ENCODE peak calls at places on chromosomes 7 and 10, in seven cellular contexts. One of them, this sample, is unnamed.

GRCh38 chr10:87850742-87851205 is 12.6 kb downstream of the KLLN start:
- DNase-seq in activated T-cell treated with anti-CD3 and anti-CD28 coated beads, Interleukin-2, amount 50 U/mL, for 72 hours: peak; percentile 34
- DNase-seq in cardiac muscle cell: peak; percentile 83
- DNase-seq in T-helper 9 cell: peak; percentile 21
- DNase-seq in WTC11: peak; percentile 54
- DNase-seq in fibroblast of lung: peak; percentile 76
- DNase-seq in ELR: peak; percentile 73
- DNase-seq in this sample: peak; percentile 33

GRCh38 chr10:89518108-89518507 is 17.3 kb downstream of the SLC16A12 start:
- DNase-seq in T-helper 9 cell: no peak
- DNase-seq in WTC11: no peak
- DNase-seq in ELR: no peak
- DNase-seq in activated T-cell treated with anti-CD3 and anti-CD28 coated beads, Interleukin-2, amount 50 U/mL, for 72 hours: no peak
- DNase-seq in fibroblast of lung: no peak
- DNase-seq in cardiac muscle cell: peak; percentile 25
- DNase-seq in this sample: no peak

GRCh38 chr7:103140684-103141083 is 8.2 kb downstream of the NAPEPLD start:
- DNase-seq in activated T-cell treated with anti-CD3 and anti-CD28 coated beads, Interleukin-2, amount 50 U/mL, for 72 hours: no peak
- DNase-seq in ELR: no peak
- DNase-seq in fibroblast of lung: no peak
- DNase-seq in T-helper 9 cell: no peak
- DNase-seq in cardiac muscle cell: no peak
- DNase-seq in WTC11: no peak
- DNase-seq in this sample: no peak

GRCh38 chr10:31630866-31631567 is 297.6 kb downstream of the ARHGAP12 start:
- DNase-seq in cardiac muscle cell: peak; percentile 53
- DNase-seq in WTC11: no peak
- DNase-seq in ELR: no peak
- DNase-seq in fibroblast of lung: peak; percentile 22
- DNase-seq in activated T-cell treated with anti-CD3 and anti-CD28 coated beads, Interleukin-2, amount 50 U/mL, for 72 hours: no peak
- DNase-seq in T-helper 9 cell: no peak
- DNase-seq in this sample: no peak

GRCh38 chr7:146510088-146510680 is 393.6 kb downstream of the CNTNAP2 start:
- DNase-seq in T-helper 9 cell: no peak
- DNase-seq in WTC11: no peak
- DNase-seq in ELR: no peak
- DNase-seq in cardiac muscle cell: no peak
- DNase-seq in activated T-cell treated with anti-CD3 and anti-CD28 coated beads, Interleukin-2, amount 50 U/mL, for 72 hours: no peak
- DNase-seq in fibroblast of lung: no peak
- DNase-seq in this sample: no peak

GRCh38 chr7:158185653-158186052 is 402.0 kb downstream of the PTPRN2 start:
- DNase-seq in ELR: no peak
- DNase-seq in fibroblast of lung: no peak
- DNase-seq in T-helper 9 cell: no peak
- DNase-seq in activated T-cell treated with anti-CD3 and anti-CD28 coated beads, Interleukin-2, amount 50 U/mL, for 72 hours: no peak
- DNase-seq in cardiac muscle cell: no peak
- DNase-seq in WTC11: no peak
- DNase-seq in this sample: no peak

GRCh38 chr10:97175586-97175985 is 10.2 kb downstream of the SLIT1 start:
- DNase-seq in WTC11: no peak
- DNase-seq in T-helper 9 cell: no peak
- DNase-seq in ELR: no peak
- DNase-seq in fibroblast of lung: no peak
- DNase-seq in cardiac muscle cell: no peak
- DNase-seq in activated T-cell treated with anti-CD3 and anti-CD28 coated beads, Interleukin-2, amount 50 U/mL, for 72 hours: no peak
- DNase-seq in this sample: no peak

GRCh38 chr7:131836733-131837132 is 280.3 kb upstream of the PODXL start:
- DNase-seq in ELR: no peak
- DNase-seq in activated T-cell treated with anti-CD3 and anti-CD28 coated beads, Interleukin-2, amount 50 U/mL, for 72 hours: no peak
- DNase-seq in cardiac muscle cell: no peak
- DNase-seq in fibroblast of lung: no peak
- DNase-seq in WTC11: peak; percentile 53
- DNase-seq in T-helper 9 cell: no peak
- DNase-seq in this sample: no peak

GRCh38 chr7:70092314-70093303 is 494.3 kb downstream of the AUTS2 start:
- DNase-seq in fibroblast of lung: peak; percentile 72
- DNase-seq in cardiac muscle cell: peak; percentile 67
- DNase-seq in T-helper 9 cell: no peak
- DNase-seq in ELR: no peak
- DNase-seq in activated T-cell treated with anti-CD3 and anti-CD28 coated beads, Interleukin-2, amount 50 U/mL, for 72 hours: no peak
- DNase-seq in WTC11: no peak
- DNase-seq in this sample: no peak

GRCh38 chr7:92644406-92645113 is 54.4 kb upstream of the FAM133B start:
- DNase-seq in fibroblast of lung: peak; percentile 37
- DNase-seq in WTC11: no peak
- DNase-seq in activated T-cell treated with anti-CD3 and anti-CD28 coated beads, Interleukin-2, amount 50 U/mL, for 72 hours: no peak
- DNase-seq in cardiac muscle cell: peak; percentile 63
- DNase-seq in T-helper 9 cell: no peak
- DNase-seq in ELR: peak; percentile 55
- DNase-seq in this sample: no peak

GRCh38 chr7:80210400-80210799 is 75.8 kb downstream of the GNAI1 start:
- DNase-seq in ELR: no peak
- DNase-seq in cardiac muscle cell: no peak
- DNase-seq in fibroblast of lung: peak; percentile 37
- DNase-seq in WTC11: no peak
- DNase-seq in T-helper 9 cell: no peak
- DNase-seq in activated T-cell treated with anti-CD3 and anti-CD28 coated beads, Interleukin-2, amount 50 U/mL, for 72 hours: no peak
- DNase-seq in this sample: no peak

GRCh38 chr7:113797420-113797995 is 121.3 kb downstream of the PPP1R3A start:
- DNase-seq in WTC11: no peak
- DNase-seq in cardiac muscle cell: no peak
- DNase-seq in T-helper 9 cell: no peak
- DNase-seq in fibroblast of lung: no peak
- DNase-seq in ELR: no peak
- DNase-seq in activated T-cell treated with anti-CD3 and anti-CD28 coated beads, Interleukin-2, amount 50 U/mL, for 72 hours: no peak
- DNase-seq in this sample: no peak

GRCh38 chr10:114623661-114624294 is 34.3 kb downstream of the ABLIM1 start:
- DNase-seq in WTC11: no peak
- DNase-seq in fibroblast of lung: peak; percentile 83
- DNase-seq in T-helper 9 cell: no peak
- DNase-seq in cardiac muscle cell: peak; percentile 70
- DNase-seq in activated T-cell treated with anti-CD3 and anti-CD28 coated beads, Interleukin-2, amount 50 U/mL, for 72 hours: no peak
- DNase-seq in ELR: peak; percentile 86
- DNase-seq in this sample: no peak

GRCh38 chr10:69489506-69490090 is 38.3 kb downstream of the TSPAN15 start:
- DNase-seq in T-helper 9 cell: no peak
- DNase-seq in cardiac muscle cell: no peak
- DNase-seq in WTC11: no peak
- DNase-seq in activated T-cell treated with anti-CD3 and anti-CD28 coated beads, Interleukin-2, amount 50 U/mL, for 72 hours: no peak
- DNase-seq in ELR: no peak
- DNase-seq in fibroblast of lung: no peak
- DNase-seq in this sample: no peak

GRCh38 chr10:3784510-3785250 is at the start of gene KLF6:
- DNase-seq in activated T-cell treated with anti-CD3 and anti-CD28 coated beads, Interleukin-2, amount 50 U/mL, for 72 hours: peak; percentile 51
- DNase-seq in fibroblast of lung: peak; percentile 43
- DNase-seq in ELR: peak; percentile 38
- DNase-seq in T-helper 9 cell: peak; percentile 35
- DNase-seq in WTC11: no peak
- DNase-seq in cardiac muscle cell: peak; percentile 67
- DNase-seq in this sample: no peak

GRCh38 chr7:141676618-141677017 is 25.3 kb downstream of the DENND11 start:
- DNase-seq in activated T-cell treated with anti-CD3 and anti-CD28 coated beads, Interleukin-2, amount 50 U/mL, for 72 hours: no peak
- DNase-seq in ELR: no peak
- DNase-seq in T-helper 9 cell: no peak
- DNase-seq in cardiac muscle cell: peak; percentile 58
- DNase-seq in fibroblast of lung: no peak
- DNase-seq in WTC11: no peak
- DNase-seq in this sample: no peak

GRCh38 chr10:11447571-11447970 is 163.9 kb downstream of the USP6NL start:
- DNase-seq in T-helper 9 cell: no peak
- DNase-seq in activated T-cell treated with anti-CD3 and anti-CD28 coated beads, Interleukin-2, amount 50 U/mL, for 72 hours: no peak
- DNase-seq in WTC11: no peak
- DNase-seq in fibroblast of lung: no peak
- DNase-seq in ELR: no peak
- DNase-seq in cardiac muscle cell: no peak
- DNase-seq in this sample: no peak

GRCh38 chr7:20793258-20793657 is 6.6 kb upstream of the SP8 start:
- DNase-seq in fibroblast of lung: no peak
- DNase-seq in T-helper 9 cell: no peak
- DNase-seq in cardiac muscle cell: no peak
- DNase-seq in WTC11: no peak
- DNase-seq in ELR: no peak
- DNase-seq in activated T-cell treated with anti-CD3 and anti-CD28 coated beads, Interleukin-2, amount 50 U/mL, for 72 hours: no peak
- DNase-seq in this sample: no peak

GRCh38 chr7:73507556-73507955 is 14.5 kb downstream of the BAZ1B start:
- DNase-seq in cardiac muscle cell: peak; percentile 11
- DNase-seq in T-helper 9 cell: no peak
- DNase-seq in fibroblast of lung: no peak
- DNase-seq in WTC11: no peak
- DNase-seq in activated T-cell treated with anti-CD3 and anti-CD28 coated beads, Interleukin-2, amount 50 U/mL, for 72 hours: no peak
- DNase-seq in ELR: no peak
- DNase-seq in this sample: no peak

GRCh38 chr7:140084142-140084655 is 21.4 kb upstream of the PARP12 start:
- DNase-seq in activated T-cell treated with anti-CD3 and anti-CD28 coated beads, Interleukin-2, amount 50 U/mL, for 72 hours: no peak
- DNase-seq in ELR: no peak
- DNase-seq in T-helper 9 cell: no peak
- DNase-seq in WTC11: no peak
- DNase-seq in fibroblast of lung: no peak
- DNase-seq in cardiac muscle cell: no peak
- DNase-seq in this sample: no peak